ENCODE peak calls at places on chromosomes 4 and X, in five cellular contexts. One of them, this sample, is unnamed.

GRCh38 chr4:111681751-111682150 is 463.5 kb upstream of the FAM241A start:
- DNase-seq in right cardiac atrium: no peak
- DNase-seq in astrocyte of the spinal cord: no peak
- DNase-seq in PC-3: no peak
- DNase-seq in T-helper 2 cell: no peak
- DNase-seq in this sample: no peak

GRCh38 chr4:71449878-71450277 is 111.1 kb downstream of the SLC4A4 start:
- DNase-seq in right cardiac atrium: no peak
- DNase-seq in PC-3: no peak
- DNase-seq in astrocyte of the spinal cord: no peak
- DNase-seq in T-helper 2 cell: no peak
- DNase-seq in this sample: no peak

GRCh38 chr4:84837751-84838150 is 128.7 kb downstream of the WDFY3 start:
- DNase-seq in PC-3: no peak
- DNase-seq in astrocyte of the spinal cord: no peak
- DNase-seq in T-helper 2 cell: no peak
- DNase-seq in right cardiac atrium: no peak
- DNase-seq in this sample: no peak

GRCh38 chr4:142404191-142404611 is 441.9 kb downstream of the INPP4B start:
- DNase-seq in astrocyte of the spinal cord: peak
- DNase-seq in T-helper 2 cell: peak
- DNase-seq in PC-3: peak
- DNase-seq in right cardiac atrium: peak
- DNase-seq in this sample: no peak

GRCh38 chrX:107626916-107627315 is 1.4 kb upstream of the PRPS1 start:
- DNase-seq in PC-3: peak
- DNase-seq in right cardiac atrium: no peak
- DNase-seq in astrocyte of the spinal cord: no peak
- DNase-seq in T-helper 2 cell: no peak
- DNase-seq in this sample: no peak

GRCh38 chrX:48046846-48047245 is 24.6 kb downstream of the ZNF630 start:
- DNase-seq in T-helper 2 cell: no peak
- DNase-seq in astrocyte of the spinal cord: no peak
- DNase-seq in PC-3: no peak
- DNase-seq in right cardiac atrium: no peak
- DNase-seq in this sample: no peak

GRCh38 chr4:47213971-47214370 is 182.6 kb downstream of the GABRB1 start:
- DNase-seq in astrocyte of the spinal cord: peak
- DNase-seq in right cardiac atrium: no peak
- DNase-seq in PC-3: peak
- DNase-seq in T-helper 2 cell: no peak
- DNase-seq in this sample: no peak

GRCh38 chrX:154486052-154486395 is 391 bp downstream of the UBL4A start:
- DNase-seq in astrocyte of the spinal cord: no peak
- DNase-seq in PC-3: no peak
- DNase-seq in right cardiac atrium: peak
- DNase-seq in T-helper 2 cell: peak
- DNase-seq in this sample: no peak

GRCh38 chrX:44904542-44905115 is 31.6 kb downstream of the KDM6A start:
- DNase-seq in PC-3: no peak
- DNase-seq in right cardiac atrium: no peak
- DNase-seq in T-helper 2 cell: no peak
- DNase-seq in astrocyte of the spinal cord: no peak
- DNase-seq in this sample: no peak

GRCh38 chrX:120306640-120307039 is 4.6 kb downstream of the TMEM255A start:
- DNase-seq in right cardiac atrium: no peak
- DNase-seq in astrocyte of the spinal cord: no peak
- DNase-seq in PC-3: peak
- DNase-seq in T-helper 2 cell: no peak
- DNase-seq in this sample: no peak

GRCh38 chr4:105194328-105195231 is 47.9 kb downstream of the TET2 start:
- DNase-seq in right cardiac atrium: no peak
- DNase-seq in T-helper 2 cell: peak
- DNase-seq in astrocyte of the spinal cord: peak
- DNase-seq in PC-3: peak
- DNase-seq in this sample: no peak